ENCODE peak calls at places on chromosome 7, in four cellular contexts. C is cardiac muscle cell, Z is tibial nerve, A is cardiac fibroblast. M is an unnamed sample.

GRCh38 chr7:7114575-7115291 is 67.6 kb upstream of the C1GALT1 start:
- DNase-seq in C (no peak), Z (no peak), A (no peak), M (no peak)

GRCh38 chr7:12146813-12147212 is 64.3 kb upstream of the TMEM106B start:
- DNase-seq in C (no peak), Z (no peak), A (no peak), M (no peak)

GRCh38 chr7:6164491-6164890 is 107.9 kb downstream of the CYTH3 start:
- DNase-seq in C (no peak), Z (no peak), A (no peak), M (no peak)

GRCh38 chr7:148986737-148987009 is 41.6 kb downstream of the PDIA4 start:
- DNase-seq in C (no peak), Z (no peak), A (no peak), M (no peak)

GRCh38 chr7:84022686-84023308 is 171.8 kb downstream of the SEMA3A start:
- DNase-seq in C (no peak), Z (no peak), A (no peak), M (no peak)

GRCh38 chr7:4882169-4882741 is 1.3 kb downstream of the RADIL start:
- DNase-seq in C (peak), Z (peak), A (peak), M (no peak)

GRCh38 chr7:94062372-94062771 is 58.2 kb upstream of the BET1 start:
- DNase-seq in C (peak), Z (no peak), A (no peak), M (no peak)

GRCh38 chr7:17682586-17682985 is 257.7 kb downstream of the SNX13 start:
- DNase-seq in C (peak), Z (no peak), A (peak), M (peak)

GRCh38 chr7:70743531-70743930 is 388.4 kb upstream of the GALNT17 start:
- DNase-seq in C (no peak), Z (no peak), A (no peak), M (no peak)

GRCh38 chr7:100444311-100445278 is 8.3 kb upstream of the PPP1R35 start:
- DNase-seq in C (peak), Z (no peak), A (peak), M (no peak)

GRCh38 chr7:88599528-88599927 is 160.0 kb upstream of the ZNF804B start:
- DNase-seq in C (no peak), Z (no peak), A (no peak), M (no peak)

GRCh38 chr7:138796038-138796580 is 1.7 kb upstream of the TMEM213 start:
- DNase-seq in C (no peak), Z (no peak), A (no peak), M (no peak)

GRCh38 chr7:94395141-94396041 is 696 bp downstream of the COL1A2 start:
- DNase-seq in C (peak), Z (peak), A (peak), M (peak)

GRCh38 chr7:158740657-158741293 is 36.2 kb upstream of the NCAPG2 start:
- DNase-seq in C (peak), Z (no peak), A (peak), M (no peak)

GRCh38 chr7:25521236-25521635 is 292.9 kb upstream of the NPVF start:
- DNase-seq in C (no peak), Z (no peak), A (no peak), M (no peak)

GRCh38 chr7:140342732-140343514 is 55.4 kb downstream of the SLC37A3 start:
- DNase-seq in C (peak), Z (no peak), A (peak), M (peak)

GRCh38 chr7:157508477-157508881 is 171.7 kb downstream of the DNAJB6 start:
- DNase-seq in C (no peak), Z (no peak), A (no peak), M (no peak)

GRCh38 chr7:158123753-158124152 is 463.9 kb downstream of the PTPRN2 start:
- DNase-seq in C (no peak), Z (no peak), A (no peak), M (no peak)

GRCh38 chr7:64187408-64187807 is 19.6 kb upstream of the ZNF735 start:
- DNase-seq in C (no peak), Z (no peak), A (no peak), M (no peak)